ENCODE peak calls at places on chromosomes 12 and 14, in nine cellular contexts. V is nephron progenitor cell, Q is cardiac muscle cell, K is GM13976, Z is progenitor cell of endocrine pancreas, C is left ventricle myocardium inferior, S is suprapubic skin, J is lower lobe of right lung, X is GM23338. T is an unnamed sample.

GRCh38 chr12:110901401-110901800 is 19.0 kb downstream of the MYL2 start:
- DNase-seq in V (no peak), Q (no peak), K (no peak), Z (no peak), C (no peak), S (no peak), J (no peak), X (no peak), T (no peak)

GRCh38 chr14:95507701-95508103 is 8.7 kb downstream of the SYNE3 start:
- DNase-seq in V (no peak), Q (peak), K (no peak), Z (no peak), C (no peak), S (peak), J (no peak), X (no peak), T (no peak)

GRCh38 chr12:31440134-31440533 is 114.2 kb upstream of the SINHCAF start:
- DNase-seq in V (no peak), Q (no peak), K (no peak), Z (no peak), C (no peak), S (no peak), J (no peak), X (peak), T (no peak)

GRCh38 chr14:81178063-81178462 is 42.7 kb downstream of the GTF2A1 start:
- DNase-seq in V (no peak), Q (no peak), K (no peak), Z (no peak), C (no peak), S (no peak), J (no peak), X (no peak), T (no peak)

GRCh38 chr14:93379841-93380240 is 32.9 kb downstream of the COX8C start:
- DNase-seq in V (no peak), Q (no peak), K (no peak), Z (no peak), C (no peak), S (no peak), J (no peak), X (no peak), T (no peak)

GRCh38 chr14:31435276-31435675 is 14.9 kb upstream of the HEATR5A start:
- DNase-seq in V (no peak), Q (peak), K (no peak), Z (no peak), C (no peak), S (no peak), J (no peak), X (no peak), T (no peak)

GRCh38 chr14:49447725-49448124 is 138.5 kb downstream of the RPS29 start:
- DNase-seq in V (no peak), Q (no peak), K (no peak), Z (no peak), C (no peak), S (no peak), J (no peak), X (no peak), T (no peak)

GRCh38 chr12:26878661-26879119 is 45.7 kb upstream of the ITPR2 start:
- DNase-seq in V (no peak), Q (peak), K (no peak), Z (no peak), C (peak), S (peak), J (peak), X (peak), T (no peak)

GRCh38 chr12:94829552-94829951 is 173.9 kb downstream of the NDUFA12 start:
- DNase-seq in V (no peak), Q (no peak), K (no peak), Z (no peak), C (no peak), S (no peak), J (no peak), X (no peak), T (no peak)

GRCh38 chr12:14408208-14408607 is 42.7 kb downstream of the ATF7IP start:
- DNase-seq in V (no peak), Q (peak), K (no peak), Z (no peak), C (no peak), S (no peak), J (no peak), X (peak), T (no peak)

GRCh38 chr12:53172352-53172751 is 8.2 kb upstream of the ZNF740 start:
- DNase-seq in V (no peak), Q (peak), K (no peak), Z (no peak), C (no peak), S (no peak), J (no peak), X (no peak), T (no peak)

GRCh38 chr14:60622920-60623263 is 26.4 kb downstream of the SIX1 start:
- DNase-seq in V (no peak), Q (peak), K (no peak), Z (no peak), C (no peak), S (no peak), J (no peak), X (no peak), T (no peak)

GRCh38 chr12:17301544-17301943 is 695.6 kb upstream of the LMO3 start:
- DNase-seq in V (no peak), Q (no peak), K (no peak), Z (no peak), C (no peak), S (no peak), J (no peak), X (peak), T (no peak)

GRCh38 chr14:29311983-29312382 is 545.4 kb downstream of the FOXG1 start:
- DNase-seq in V (no peak), Q (no peak), K (no peak), Z (no peak), C (no peak), S (no peak), J (no peak), X (no peak), T (no peak)

GRCh38 chr14:96192975-96193805 is 11.4 kb upstream of the BDKRB2 start:
- DNase-seq in V (no peak), Q (no peak), K (no peak), Z (no peak), C (no peak), S (no peak), J (no peak), X (no peak), T (no peak)

GRCh38 chr14:61298834-61299233 is 17.7 kb upstream of the TMEM30B start:
- DNase-seq in V (no peak), Q (no peak), K (no peak), Z (no peak), C (no peak), S (no peak), J (no peak), X (no peak), T (no peak)

GRCh38 chr12:752673-753400 is 458 bp downstream of the WNK1 start:
- DNase-seq in V (peak), Q (peak), K (peak), Z (peak), C (peak), S (peak), J (peak), X (peak), T (peak)

GRCh38 chr12:124230789-124231188 is 64.1 kb upstream of the RFLNA start:
- DNase-seq in V (no peak), Q (no peak), K (no peak), Z (no peak), C (no peak), S (no peak), J (no peak), X (no peak), T (no peak)

GRCh38 chr14:69865701-69866365 is 13.4 kb upstream of the SMOC1 start:
- DNase-seq in V (no peak), Q (no peak), K (no peak), Z (no peak), C (no peak), S (no peak), J (no peak), X (no peak), T (no peak)

GRCh38 chr12:131755305-131756113 is 44.6 kb downstream of the SFSWAP start:
- DNase-seq in V (no peak), Q (peak), K (peak), Z (no peak), C (no peak), S (no peak), J (no peak), X (peak), T (no peak)

GRCh38 chr14:21668377-21668776 is 5.2 kb downstream of the OR4E1 start:
- DNase-seq in V (no peak), Q (peak), K (no peak), Z (no peak), C (no peak), S (no peak), J (no peak), X (no peak), T (no peak)

GRCh38 chr12:125804660-125805059 is 739.4 kb downstream of the AACS start:
- DNase-seq in V (no peak), Q (no peak), K (no peak), Z (no peak), C (no peak), S (no peak), J (no peak), X (no peak), T (no peak)

GRCh38 chr12:61920230-61920629 is 340.0 kb upstream of the USP15 start:
- DNase-seq in V (no peak), Q (no peak), K (no peak), Z (no peak), C (no peak), S (no peak), J (no peak), X (no peak), T (no peak)

GRCh38 chr12:124390442-124391116 is 95.7 kb downstream of the RFLNA start:
- DNase-seq in V (no peak), Q (peak), K (peak), Z (no peak), C (peak), S (no peak), J (peak), X (no peak), T (no peak)

GRCh38 chr12:108854055-108854452 is 3.3 kb downstream of the SSH1 start:
- DNase-seq in V (no peak), Q (peak), K (no peak), Z (no peak), C (no peak), S (no peak), J (no peak), X (no peak), T (no peak)
- TF ChIP-seq CTCF in V (no peak), Q (peak), K (peak), Z (no peak), C (peak), S (no peak), J (peak), X (peak), T (no peak)

DNA sequence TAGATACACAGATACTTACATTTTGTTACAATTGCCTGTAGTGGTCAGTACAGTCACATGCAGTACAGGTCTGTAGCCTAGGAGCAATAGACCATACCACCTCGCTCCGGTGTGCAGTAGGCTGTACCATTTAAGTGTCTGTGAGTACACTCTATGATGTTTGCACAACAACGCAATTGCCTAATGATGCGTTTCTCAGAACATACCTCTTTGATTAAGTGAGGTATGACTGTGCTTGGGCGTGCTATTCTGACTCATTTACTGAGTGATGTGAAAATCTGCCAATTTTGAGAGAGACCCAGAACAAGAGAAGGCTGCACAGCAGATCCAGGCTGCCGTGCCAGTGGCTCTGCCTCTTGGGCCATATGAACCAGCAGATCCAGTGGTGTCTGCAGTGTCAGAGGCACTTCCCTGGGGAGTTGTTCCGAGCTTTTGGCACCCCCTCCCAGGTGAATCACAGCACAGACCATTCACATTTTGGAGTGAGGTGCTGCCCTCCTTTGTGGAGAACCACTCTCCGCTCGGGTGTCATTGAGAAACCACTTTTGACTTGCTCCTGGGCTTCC is 20.4 kb downstream of the DLK1 start:
- DNase-seq in V (no peak), Q (peak), K (no peak), Z (no peak), C (no peak), S (peak), J (peak), X (no peak), T (peak)
- TF ChIP-seq CTCF in V (no peak), Q (peak), K (no peak), Z (no peak), C (no peak), S (no peak), J (no peak), X (no peak), T (no peak)

DNA sequence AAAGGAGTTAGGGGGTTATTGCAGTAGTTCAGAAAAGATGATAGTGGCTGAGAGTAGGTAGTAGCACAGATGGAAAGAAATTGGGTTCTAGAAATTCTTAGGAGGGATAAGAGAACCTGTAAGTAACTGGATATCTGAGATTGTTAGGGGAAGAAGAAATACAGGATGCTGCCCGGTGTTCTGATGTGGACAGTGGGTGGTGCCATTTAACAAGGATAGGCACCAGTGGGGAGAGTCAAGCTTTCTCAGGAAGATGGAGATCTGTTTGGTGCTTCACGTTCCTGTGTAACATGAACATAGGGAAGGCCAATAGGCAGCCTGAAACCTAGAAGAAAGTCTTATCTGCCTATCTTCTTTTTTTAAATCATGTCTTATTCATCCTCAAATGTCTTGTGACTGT is 245.9 kb downstream of the NPAS3 start:
- DNase-seq in V (no peak), Q (peak), K (no peak), Z (no peak), C (no peak), S (no peak), J (no peak), X (peak), T (no peak)
- TF ChIP-seq CTCF in V (no peak), Q (peak), K (no peak), Z (no peak), C (no peak), S (no peak), J (peak), X (peak), T (no peak)

GRCh38 chr12:91990525-91990924 is 155.1 kb downstream of the BTG1 start:
- DNase-seq in V (no peak), Q (no peak), K (no peak), Z (no peak), C (no peak), S (no peak), J (no peak), X (no peak), T (no peak)

GRCh38 chr12:91994208-91994797 is 151.3 kb downstream of the BTG1 start:
- DNase-seq in V (no peak), Q (no peak), K (no peak), Z (no peak), C (no peak), S (no peak), J (no peak), X (no peak), T (no peak)

GRCh38 chr12:91989143-91989542 is 156.5 kb downstream of the BTG1 start:
- DNase-seq in V (no peak), Q (no peak), K (no peak), Z (no peak), C (no peak), S (no peak), J (no peak), X (no peak), T (no peak)

GRCh38 chr12:91993287-91994028 is 152.2 kb downstream of the BTG1 start:
- DNase-seq in V (no peak), Q (no peak), K (no peak), Z (no peak), C (no peak), S (no peak), J (no peak), X (no peak), T (no peak)

DNA sequence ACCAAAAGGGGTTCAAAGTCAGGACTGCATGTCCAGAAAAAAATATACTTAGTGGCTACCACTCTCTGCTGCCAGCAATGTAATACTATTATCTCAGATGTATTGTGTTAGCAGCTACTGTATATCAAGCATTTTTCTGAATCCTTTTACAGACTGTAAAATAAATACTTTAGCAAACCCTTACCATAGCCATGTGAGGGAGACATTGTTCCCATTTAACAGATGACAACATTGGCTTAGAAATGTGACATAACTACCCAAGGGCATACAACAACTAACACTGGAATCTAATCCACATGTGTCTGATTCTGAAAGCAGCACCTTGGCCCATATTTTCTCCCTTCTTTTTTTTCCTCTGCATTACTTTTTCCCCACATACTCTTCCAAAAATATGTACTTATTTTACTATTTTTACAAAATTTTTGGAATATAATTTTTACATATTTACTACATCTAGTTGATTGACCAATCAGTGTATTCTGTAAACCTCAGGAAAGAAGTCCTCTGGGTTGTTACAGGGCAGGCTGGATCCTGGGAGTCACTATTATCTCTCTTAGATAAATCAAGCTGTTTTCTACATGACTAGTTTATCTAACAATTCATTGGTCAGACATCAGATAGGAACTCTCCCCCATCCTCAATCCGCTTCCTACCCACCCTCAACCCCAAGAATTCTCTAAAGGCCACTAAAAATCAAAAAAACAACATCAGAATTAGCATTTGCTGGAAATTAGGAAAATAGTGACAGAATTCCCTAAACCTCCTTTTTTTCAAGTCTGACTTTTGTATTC is 154.1 kb downstream of the BTG1 start:
- DNase-seq in V (no peak), Q (no peak), K (peak), Z (no peak), C (no peak), S (no peak), J (no peak), X (no peak), T (no peak)
- TF ChIP-seq CTCF in V (no peak), Q (no peak), K (peak), Z (no peak), C (no peak), S (no peak), J (no peak), X (no peak), T (no peak)